ENCODE peak calls at places on chromosomes 6 and 20, in four cellular contexts. Z is breast epithelium, K is tibial nerve, U is thyroid gland. G is an unnamed sample.
A peak's percentile ranks its signal among the peaks of the same experiment; 100 is the strongest.

GRCh38 chr6:124984668-124985338 is 22.6 kb downstream of the RNF217 start:
- DNase-seq in Z (no peak), K (no peak), U (no peak), G (no peak)

GRCh38 chr6:40556881-40557280 is 30.3 kb downstream of the LRFN2 start:
- DNase-seq in K (no peak), U (no peak), Z (no peak), G (no peak)

GRCh38 chr20:38321959-38322598 is 18.1 kb downstream of the BPI start:
- DNase-seq in K (no peak), Z (peak; percentile 49), U (peak; percentile 9), G (peak; percentile 65)

GRCh38 chr6:159212026-159212425 is 42.8 kb downstream of the FNDC1 start:
- DNase-seq in U (peak; percentile 72), Z (no peak), K (no peak), G (no peak)

GRCh38 chr20:32507998-32508774 is 76.9 kb downstream of the NOL4L start:
- DNase-seq in U (no peak), K (no peak), Z (no peak), G (no peak)

GRCh38 chr6:81171991-81172740 is 580.3 kb downstream of the TENT5A start:
- DNase-seq in Z (no peak), K (peak; percentile 13), U (no peak), G (no peak)

GRCh38 chr6:107713214-107713962 is 110.7 kb downstream of the SCML4 start:
- DNase-seq in K (no peak), U (no peak), Z (no peak), G (no peak)

GRCh38 chr20:24465730-24466129 is 3.7 kb upstream of the SYNDIG1 start:
- DNase-seq in U (peak; percentile 72), Z (no peak), K (no peak), G (peak; percentile 84)

GRCh38 chr6:165890404-165890735 is 227.3 kb upstream of the PDE10A start:
- DNase-seq in Z (no peak), K (no peak), U (no peak), G (no peak)

GRCh38 chr6:27146706-27147507 is 100.6 kb upstream of the PRSS16 start:
- DNase-seq in Z (peak; percentile 89), K (peak; percentile 56), U (peak; percentile 71), G (no peak)

GRCh38 chr6:52929321-52930164 is 20.0 kb upstream of the GSTA3 start:
- DNase-seq in K (no peak), Z (no peak), U (peak; percentile 9), G (no peak)

DNA sequence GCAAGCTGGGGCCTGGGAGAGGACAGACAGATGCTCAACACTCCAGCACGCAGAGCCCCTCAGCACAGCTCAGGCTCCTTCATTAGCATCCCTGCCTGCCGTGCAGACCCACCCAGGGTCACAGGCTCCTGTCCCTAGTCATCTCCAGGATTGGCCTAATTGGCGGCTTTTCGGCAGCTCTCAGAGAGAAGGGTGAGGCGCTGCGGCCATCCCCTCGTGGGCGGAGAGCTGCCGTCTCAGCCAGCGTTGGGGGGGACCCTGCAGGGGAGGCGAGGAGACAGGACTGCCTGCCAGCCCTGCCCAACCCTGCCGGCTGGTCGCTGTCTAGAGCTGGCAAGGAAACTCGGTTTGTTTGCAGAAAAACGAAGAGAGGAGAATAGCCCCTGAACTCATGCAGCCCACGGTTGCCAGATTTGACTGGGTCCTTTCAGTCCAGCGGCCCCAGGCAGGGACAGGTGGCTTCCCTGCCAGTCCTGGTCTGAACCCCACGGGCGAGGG is 26.8 kb downstream of the BHLHE23 start:
- DNase-seq in K (no peak), Z (no peak), U (no peak), G (no peak)
- H3K27me3 ChIP-seq in K (no peaks in the 10 kb centered on the region), Z (peaks cover 4% of the 10 kb centered on the region), U (peaks cover 1% of the 10 kb centered on the region), G (peaks cover 27% of the 10 kb centered on the region)

GRCh38 chr20:16286601-16287000 is 286.6 kb downstream of the KIF16B start:
- DNase-seq in U (no peak), Z (no peak), K (no peak), G (no peak)
- H3K27me3 ChIP-seq in U (no peaks in the 10 kb centered on the region), Z (no peaks in the 10 kb centered on the region), K (no peaks in the 10 kb centered on the region), G (no peaks in the 10 kb centered on the region)

GRCh38 chr6:123953920-123954319 is 150.3 kb downstream of the NKAIN2 start:
- DNase-seq in Z (no peak), U (no peak), K (no peak), G (no peak)
- H3K27me3 ChIP-seq in Z (no peaks in the 10 kb centered on the region), U (no peaks in the 10 kb centered on the region), K (no peaks in the 10 kb centered on the region), G (no peaks in the 10 kb centered on the region)

GRCh38 chr20:689947-690346 is 14.3 kb upstream of the SCRT2 start:
- DNase-seq in U (no peak), K (no peak), Z (no peak), G (no peak)

GRCh38 chr20:687468-688203 is 12.0 kb upstream of the SCRT2 start:
- DNase-seq in K (no peak), U (no peak), Z (no peak), G (no peak)

GRCh38 chr20:689348-689747 is 13.7 kb upstream of the SCRT2 start:
- DNase-seq in Z (no peak), K (no peak), U (no peak), G (no peak)

GRCh38 chr20:692044-692443 is 16.4 kb upstream of the SCRT2 start:
- DNase-seq in Z (no peak), U (no peak), K (no peak), G (no peak)

DNA sequence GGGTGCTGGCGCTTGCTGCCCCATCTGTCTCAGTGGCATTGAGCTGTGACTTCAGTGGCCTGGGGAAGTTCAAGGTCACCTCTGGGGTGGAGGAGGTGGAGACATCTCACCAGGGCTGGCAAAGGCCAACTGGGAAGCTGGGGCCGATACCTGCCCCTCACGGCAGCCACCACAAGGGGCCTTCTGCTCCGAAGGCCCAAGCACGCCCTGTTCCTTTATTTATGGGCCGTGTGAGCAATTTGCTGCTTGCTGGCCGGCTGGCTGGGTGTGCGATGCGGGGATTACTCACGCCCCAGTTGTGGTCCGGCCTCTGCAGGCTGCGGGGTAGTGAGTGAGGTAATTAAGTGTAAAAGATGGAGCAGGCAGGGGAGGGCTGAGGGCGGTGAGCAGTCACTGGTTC is 13.2 kb upstream of the SCRT2 start:
- DNase-seq in U (no peak), Z (no peak), K (no peak), G (no peak)
- H3K27me3 ChIP-seq in U (no peaks in the 10 kb centered on the region), Z (no peaks in the 10 kb centered on the region), K (no peaks in the 10 kb centered on the region), G (peaks cover 4% of the 10 kb centered on the region)

DNA sequence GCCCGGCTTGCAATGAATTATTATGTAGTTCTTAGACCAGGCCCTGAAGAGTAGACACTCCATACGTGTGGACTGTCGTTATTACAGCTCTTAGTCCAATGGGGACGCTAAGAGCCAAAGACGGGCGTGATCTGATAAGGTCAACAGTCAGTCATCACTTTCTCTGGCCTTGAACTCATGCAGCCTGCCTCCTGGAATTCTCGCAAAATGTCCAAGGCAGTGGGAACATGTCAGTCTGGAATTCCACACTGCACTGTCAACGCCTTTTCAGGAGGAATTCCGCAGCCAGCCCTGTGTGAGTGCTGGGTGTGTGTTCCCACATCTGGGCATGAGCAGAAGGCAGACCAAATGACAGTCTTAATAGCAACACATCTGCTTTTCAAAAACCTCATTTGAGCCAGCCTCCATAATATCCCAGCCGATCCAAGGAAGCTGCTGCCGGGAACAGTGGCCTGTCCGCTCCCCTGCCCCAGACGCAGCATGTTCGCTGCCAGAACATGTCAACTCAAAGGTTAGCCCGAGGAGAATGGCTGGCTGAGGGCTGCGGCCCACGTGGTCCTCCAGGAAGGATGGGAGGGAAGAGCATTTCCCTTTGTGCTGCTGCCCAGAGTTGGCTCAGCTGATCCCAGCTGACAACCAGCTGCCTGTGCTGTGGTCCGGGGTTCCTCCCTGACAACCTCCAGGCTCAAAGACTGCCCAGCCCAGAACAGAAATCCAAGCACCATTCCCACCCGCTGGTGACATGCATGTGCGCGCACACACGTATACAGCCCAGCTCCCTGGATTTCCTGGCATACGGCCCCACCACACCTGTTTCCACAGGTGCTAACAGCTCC is 103.1 kb downstream of the SULF2 start:
- DNase-seq in U (peak; percentile 34), K (no peak), Z (no peak), G (no peak)
- H3K27me3 ChIP-seq in U (no peaks in the 10 kb centered on the region), K (no peaks in the 10 kb centered on the region), Z (no peaks in the 10 kb centered on the region), G (no peaks in the 10 kb centered on the region)

GRCh38 chr6:153117986-153118886 is 12.8 kb downstream of the RGS17 start:
- DNase-seq in Z (no peak), K (no peak), U (no peak), G (no peak)
- H3K27me3 ChIP-seq in Z (no peaks in the 10 kb centered on the region), K (no peaks in the 10 kb centered on the region), U (no peaks in the 10 kb centered on the region), G (no peaks in the 10 kb centered on the region)

DNA sequence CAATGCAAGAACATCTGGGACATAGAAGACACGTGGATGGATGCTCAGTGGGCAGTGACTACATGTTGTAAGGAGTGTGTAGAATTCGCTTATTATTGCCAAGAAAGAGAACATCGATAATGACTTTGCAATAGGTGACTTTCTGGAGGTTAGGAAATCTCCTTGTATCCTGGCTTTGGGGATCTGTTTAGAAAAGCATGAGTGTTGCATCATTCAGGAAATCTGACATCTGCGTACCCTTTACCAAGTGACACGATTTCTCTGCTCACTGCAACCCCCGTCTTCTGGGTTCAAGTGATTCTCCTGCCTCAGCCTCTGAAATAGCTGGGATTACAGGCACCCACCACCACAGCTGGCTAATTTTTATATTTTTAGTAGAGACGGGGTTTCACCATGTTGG is 23.2 kb downstream of the RIN2 start:
- DNase-seq in U (no peak), K (no peak), Z (no peak), G (no peak)
- H3K27me3 ChIP-seq in U (no peaks in the 10 kb centered on the region), K (no peaks in the 10 kb centered on the region), Z (no peaks in the 10 kb centered on the region), G (no peaks in the 10 kb centered on the region)

GRCh38 chr20:45176526-45176925 is 1.8 kb downstream of the PI3 start:
- DNase-seq in K (no peak), U (no peak), Z (no peak), G (no peak)
- H3K27me3 ChIP-seq in K (no peaks in the 10 kb centered on the region), U (no peaks in the 10 kb centered on the region), Z (no peaks in the 10 kb centered on the region), G (no peaks in the 10 kb centered on the region)

G was measured in dorsolateral prefrontal cortex.